ENCODE peak calls at places on chromosomes 16 and 17, in four cellular contexts. R is fibroblast of pulmonary artery, T is skeletal muscle cell, W is cardiac fibroblast. V is an unnamed sample.

GRCh38 chr16:66510711-66511614 is 39.0 kb downstream of the TK2 start:
- DNase-seq in R (no peak), T (no peak), W (no peak), V (no peak)

GRCh38 chr16:84022641-84023040 is 20.0 kb downstream of the SLC38A8 start:
- DNase-seq in R (no peak), T (no peak), W (no peak), V (no peak)

GRCh38 chr16:10780628-10781027 is 37.0 kb downstream of the NUBP1 start:
- DNase-seq in R (no peak), T (no peak), W (no peak), V (no peak)

GRCh38 chr17:28912938-28913333 is 10.1 kb upstream of the DHRS13 start:
- DNase-seq in R (no peak), T (no peak), W (no peak), V (no peak)

GRCh38 chr17:48002208-48002919 is 31.5 kb downstream of the CDK5RAP3 start:
- DNase-seq in R (peak), T (peak), W (peak), V (peak)

GRCh38 chr16:57757326-57757786 is 21.8 kb downstream of the KATNB1 start:
- DNase-seq in R (peak), T (no peak), W (peak), V (no peak)

GRCh38 chr16:16036359-16036792 is 87.0 kb downstream of the ABCC1 start:
- DNase-seq in R (no peak), T (no peak), W (no peak), V (no peak)

GRCh38 chr16:53740933-53741531 is 37.1 kb downstream of the FTO start:
- DNase-seq in R (no peak), T (no peak), W (no peak), V (no peak)

GRCh38 chr17:59684967-59685366 is 22.3 kb downstream of the PTRH2 start:
- DNase-seq in R (no peak), T (no peak), W (no peak), V (no peak)

GRCh38 chr17:48621410-48622387 is 4.5 kb downstream of the HOXB9 start:
- DNase-seq in R (no peak), T (no peak), W (no peak), V (no peak)

GRCh38 chr17:77441130-77441920 is 300.6 kb downstream of the SEC14L1 start:
- DNase-seq in R (no peak), T (no peak), W (no peak), V (no peak)
- H3K4me3 ChIP-seq in R (no peak), T (no peak), W (no peak), V (no peak)

GRCh38 chr17:61219460-61219859 is 180.2 kb upstream of the TBX2 start:
- DNase-seq in R (peak), T (peak), W (peak), V (no peak)

GRCh38 chr17:61223725-61224124 is 175.9 kb upstream of the TBX2 start:
- DNase-seq in R (no peak), T (no peak), W (no peak), V (no peak)

GRCh38 chr17:61218438-61218837 is 181.2 kb upstream of the TBX2 start:
- DNase-seq in R (peak), T (peak), W (peak), V (no peak)

GRCh38 chr17:61221597-61222471 is 177.8 kb upstream of the TBX2 start:
- DNase-seq in R (no peak), T (no peak), W (no peak), V (no peak)

GRCh38 chr17:61221181-61221580 is 178.5 kb upstream of the TBX2 start:
- DNase-seq in R (no peak), T (no peak), W (no peak), V (no peak)
- H3K4me3 ChIP-seq in R (no peak), T (no peak), W (no peak), V (no peak)

GRCh38 chr16:30533146-30533522 is 1.5 kb downstream of the ZNF747 start:
- DNase-seq in R (no peak), T (no peak), W (no peak), V (no peak)
- H3K4me3 ChIP-seq in R (no peak), T (no peak), W (no peak), V (no peak)

GRCh38 chr16:73095142-73095791 is 47.3 kb upstream of the ZFHX3 start:
- DNase-seq in R (peak), T (no peak), W (peak), V (no peak)
- H3K4me3 ChIP-seq in R (no peak), T (no peak), W (no peak), V (no peak)

V was measured in retinal pigment epithelial cell.